ENCODE peak calls at places on chromosomes 16 and 17, in four cellular contexts. Y, W, J and T are unnamed samples.

GRCh38 chr16:9077001-9077809 is 14.2 kb upstream of the HAPSTR1 start:
- DNase-seq in Y (no peak), W (no peak), J (no peak), T (no peak)

GRCh38 chr17:18257268-18257681 is 1.3 kb downstream of the FLII start:
- DNase-seq in Y (peak; percentile 69), W (no peak), J (no peak), T (no peak)

GRCh38 chr16:12531937-12532336 is 271.8 kb downstream of the CPPED1 start:
- DNase-seq in Y (no peak), W (no peak), J (no peak), T (no peak)

GRCh38 chr17:8096541-8096940 is 9.0 kb upstream of the ALOX12B start:
- DNase-seq in Y (no peak), W (no peak), J (no peak), T (no peak)

GRCh38 chr17:44557653-44558285 is 485 bp downstream of the FZD2 start:
- DNase-seq in Y (no peak), W (no peak), J (peak; percentile 79), T (no peak)

GRCh38 chr16:63596716-63597115 is 1525.1 kb downstream of the CDH11 start:
- DNase-seq in Y (no peak), W (no peak), J (no peak), T (no peak)

GRCh38 chr17:41015473-41015872 is 6.5 kb upstream of the KRTAP3-1 start:
- DNase-seq in Y (no peak), W (peak; percentile 41), J (no peak), T (no peak)

GRCh38 chr17:73494096-73494954 is 149.9 kb downstream of the SDK2 start:
- DNase-seq in Y (no peak), W (no peak), J (no peak), T (no peak)

GRCh38 chr17:82126479-82127314 is 28.7 kb upstream of the FASN start:
- DNase-seq in Y (no peak), W (no peak), J (no peak), T (no peak)

GRCh38 chr17:4018446-4018845 is 54.2 kb upstream of the ATP2A3 start:
- DNase-seq in Y (no peak), W (no peak), J (no peak), T (no peak)

GRCh38 chr16:27208809-27209208 is 5.5 kb downstream of the KDM8 start:
- DNase-seq in Y (no peak), W (no peak), J (no peak), T (no peak)

GRCh38 chr17:37813753-37814152 is 68.9 kb upstream of the HNF1B start:
- DNase-seq in Y (no peak), W (no peak), J (no peak), T (no peak)

GRCh38 chr16:66898207-66898606 is 17.9 kb downstream of the PDP2 start:
- DNase-seq in Y (no peak), W (no peak), J (no peak), T (peak; percentile 60)

GRCh38 chr17:45320931-45321461 is 4.2 kb upstream of the MAP3K14 start:
- DNase-seq in Y (no peak), W (no peak), J (no peak), T (no peak)

GRCh38 chr16:19907161-19907992 is 22.7 kb upstream of the GPRC5B start:
- DNase-seq in Y (peak; percentile 29), W (peak; percentile 79), J (peak; percentile 93), T (no peak)

GRCh38 chr17:2138768-2139167 is 83.9 kb downstream of the HIC1 start:
- DNase-seq in Y (no peak), W (no peak), J (no peak), T (no peak)

GRCh38 chr16:34078697-34079096 is 619.3 kb downstream of the TP53TG3F start:
- DNase-seq in Y (no peak), W (no peak), J (no peak), T (no peak)

GRCh38 chr16:3029499-3030127 is 5.8 kb downstream of the THOC6 start:
- DNase-seq in Y (no peak), W (no peak), J (peak; percentile 41), T (no peak)

GRCh38 chr17:48002208-48002919 is 31.5 kb downstream of the CDK5RAP3 start:
- DNase-seq in Y (no peak), W (peak; percentile 89), J (no peak), T (no peak)

GRCh38 chr17:5260542-5260941 is 21.5 kb upstream of the RABEP1 start:
- DNase-seq in Y (peak; percentile 48), W (no peak), J (no peak), T (no peak)

GRCh38 chr16:56828641-56829040 is 36.4 kb upstream of the SLC12A3 start:
- DNase-seq in Y (no peak), W (no peak), J (no peak), T (no peak)

GRCh38 chr17:62963296-62963695 is 2.7 kb upstream of the TANC2 start:
- DNase-seq in Y (no peak), W (no peak), J (no peak), T (peak; percentile 4)

GRCh38 chr17:38464251-38464722 is 36.0 kb downstream of the ARHGAP23 start:
- DNase-seq in Y (no peak), W (no peak), J (no peak), T (peak; percentile 55)

GRCh38 chr16:8919089-8919933 is 37.2 kb downstream of the LITAFD start:
- DNase-seq in Y (no peak), W (no peak), J (no peak), T (no peak)

GRCh38 chr16:61890346-61890745 is 145.9 kb downstream of the CDH8 start:
- DNase-seq in Y (no peak), W (no peak), J (no peak), T (no peak)

GRCh38 chr16:85645021-85645589 is 32.0 kb downstream of the GSE1 start:
- DNase-seq in Y (no peak), W (no peak), J (no peak), T (no peak)

GRCh38 chr16:58488531-58488930 is 11.4 kb upstream of the NDRG4 start:
- DNase-seq in Y (no peak), W (no peak), J (no peak), T (no peak)

GRCh38 chr16:4450921-4451619 is 23.4 kb downstream of the NMRAL1 start:
- DNase-seq in Y (no peak), W (no peak), J (no peak), T (no peak)

DNA sequence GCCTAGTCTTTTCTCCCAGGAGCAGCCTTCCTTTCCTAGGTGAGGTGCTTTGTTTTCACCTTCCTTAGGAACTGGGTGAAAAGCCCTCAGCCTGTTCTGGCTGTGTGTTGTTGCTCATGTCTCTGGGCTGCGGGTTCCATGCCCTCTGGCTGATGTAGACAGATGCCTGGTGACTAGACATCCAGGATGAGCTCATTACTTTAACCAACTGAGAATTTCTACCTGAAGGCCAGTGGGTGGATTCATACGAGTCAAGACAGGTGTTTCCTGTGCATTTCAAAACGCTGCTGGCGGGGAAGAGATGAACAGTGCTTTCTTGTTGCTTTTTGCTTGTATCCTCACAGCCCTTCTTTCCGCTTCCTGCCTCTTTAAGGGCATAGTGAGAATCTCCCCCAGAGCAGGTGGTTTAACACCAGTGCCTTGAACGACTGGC is 22.3 kb downstream of the SAP30BP start:
- DNase-seq in Y (peak; percentile 90), W (no peak), J (no peak), T (no peak)
- H3K36me3 ChIP-seq in Y (no peaks in the 10 kb centered on the region), W (peaks cover 5% of the 10 kb centered on the region), J (no peaks in the 10 kb centered on the region), T (peaks cover 14% of the 10 kb centered on the region)

GRCh38 chr17:28723159-28723835 is 2.7 kb downstream of the TLCD1 start:
- DNase-seq in Y (no peak), W (peak; percentile 51), J (no peak), T (no peak)

GRCh38 chr17:28724500-28725165 is 1.4 kb downstream of the TLCD1 start:
- DNase-seq in Y (no peak), W (peak; percentile 72), J (no peak), T (no peak)

GRCh38 chr17:28720247-28720996 is 637 bp downstream of the RPL23A start:
- DNase-seq in Y (no peak), W (peak; percentile 68), J (no peak), T (no peak)

GRCh38 chr17:28725166-28725659 is 820 bp downstream of the TLCD1 start:
- DNase-seq in Y (no peak), W (peak; percentile 88), J (no peak), T (no peak)

GRCh38 chr17:28722413-28723158 is 2.8 kb downstream of the RPL23A start:
- DNase-seq in Y (no peak), W (no peak), J (no peak), T (no peak)
- H3K4me3 ChIP-seq in Y (no peak overlapping the region), W (peak overlapping the region; percentile 95), J (no peak overlapping the region), T (no peak overlapping the region)

GRCh38 chr16:16073884-16074781 is 124.7 kb downstream of the ABCC1 start:
- DNase-seq in Y (peak; percentile 60), W (no peak), J (peak; percentile 56), T (no peak)
- H3K36me3 ChIP-seq in Y (no peaks in the 10 kb centered on the region), W (peaks cover 25% of the 10 kb centered on the region), J (peaks cover 34% of the 10 kb centered on the region), T (peaks cover 22% of the 10 kb centered on the region)

DNA sequence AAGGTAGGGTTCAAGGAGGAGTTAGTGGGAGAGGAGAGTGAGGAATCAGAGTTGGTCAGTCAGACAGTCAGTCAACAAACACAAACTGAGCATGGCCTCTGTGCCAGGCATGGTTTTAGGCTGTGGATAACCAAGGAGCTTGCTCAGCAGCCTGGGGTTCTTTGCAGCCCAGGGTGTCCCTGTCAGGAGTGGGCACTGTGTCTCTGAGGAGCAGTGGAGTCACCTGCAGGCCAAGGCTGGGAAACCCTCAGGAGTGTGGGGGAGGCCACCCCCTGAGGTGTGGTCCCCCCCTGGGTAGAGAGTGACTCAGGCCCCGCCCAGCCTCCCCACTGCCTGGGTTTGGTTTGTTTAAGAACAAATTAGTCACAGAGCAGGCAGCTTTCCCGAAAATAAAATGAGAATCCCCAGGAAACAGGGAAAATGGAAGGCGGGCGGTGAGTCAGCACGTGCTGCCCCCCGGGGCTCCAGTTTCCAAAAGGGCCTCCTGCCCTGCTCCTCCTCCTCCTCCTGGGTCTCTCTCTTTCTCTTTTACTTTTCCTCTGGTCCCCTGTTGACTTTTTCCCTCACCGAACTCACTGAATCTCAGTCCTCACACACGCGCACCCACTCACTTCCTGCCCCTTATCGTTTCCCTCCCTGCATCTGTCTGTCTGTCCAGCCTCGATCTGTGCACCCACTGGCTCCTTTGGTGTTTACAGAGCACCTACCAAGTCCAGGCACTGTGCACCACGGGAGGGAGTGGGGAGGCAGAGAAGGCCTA is 44.3 kb downstream of the SOCS3 start:
- DNase-seq in Y (peak; percentile 39), W (peak; percentile 38), J (no peak), T (peak; percentile 84)
- H3K4me3 ChIP-seq in Y (no peak overlapping the region), W (no peak overlapping the region), J (no peak overlapping the region), T (peak overlapping the region; percentile 56)

DNA sequence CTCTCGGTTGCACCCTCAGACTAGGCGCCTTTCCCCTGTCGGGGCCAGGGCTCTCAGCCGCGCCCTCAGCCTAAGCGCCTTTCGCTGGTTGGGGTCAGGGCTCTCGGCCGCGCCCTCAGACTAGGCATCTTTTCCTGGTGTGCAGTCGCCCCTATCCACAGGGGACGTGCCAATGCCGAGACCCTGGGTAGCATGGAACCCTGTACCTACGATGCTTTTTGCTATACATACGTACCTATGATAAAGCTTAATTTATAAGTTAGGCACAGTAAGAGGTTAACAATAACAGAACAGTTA is 9.1 kb downstream of the ACSF3 start:
- DNase-seq in Y (no peak), W (no peak), J (no peak), T (no peak)
- H3K36me3 ChIP-seq in Y (no peaks in the 10 kb centered on the region), W (peaks cover 16% of the 10 kb centered on the region), J (peaks cover 13% of the 10 kb centered on the region), T (peaks cover 49% of the 10 kb centered on the region)

GRCh38 chr17:14320734-14321475 is 20.0 kb downstream of the HS3ST3B1 start:
- DNase-seq in Y (no peak), W (no peak), J (no peak), T (no peak)
- H3K4me3 ChIP-seq in Y (no peak overlapping the region), W (no peak overlapping the region), J (no peak overlapping the region), T (no peak overlapping the region)